ENCODE peak calls at places on chromosomes 4 and X, in nine cellular contexts. D is H9, J is T47D, U is dermis microvascular lymphatic vessel endothelial cell, I is C1 segment of cervical spinal cord, P is WTC11, Z is ACHN, V is GM23338, M is ecto neural progenitor cell. S is an unnamed sample.

GRCh38 chr4:71550220-71551190 is 211.7 kb downstream of the SLC4A4 start:
- DNase-seq in D (no peak), J (peak; percentile 7), U (no peak), I (no peak), P (peak; percentile 15), Z (peak; percentile 81), V (peak; percentile 53), M (no peak), S (no peak)

GRCh38 chrX:679161-679979 is 48.8 kb downstream of the SHOX start:
- DNase-seq in D (no peak), J (no peak), U (no peak), I (no peak), P (no peak), Z (no peak), V (no peak), M (no peak), S (no peak)

GRCh38 chr4:1470393-1470670 is 64.1 kb upstream of the NKX1-1 start:
- DNase-seq in D (no peak), J (no peak), U (no peak), I (no peak), P (no peak), Z (no peak), V (no peak), M (no peak), S (no peak)

GRCh38 chr4:108037884-108038283 is 48.2 kb downstream of the HADH start:
- DNase-seq in D (no peak), J (no peak), U (no peak), I (no peak), P (no peak), Z (no peak), V (no peak), M (no peak), S (no peak)

GRCh38 chrX:9899640-9900075 is 67.5 kb upstream of the CLDN34 start:
- DNase-seq in D (no peak), J (no peak), U (no peak), I (peak; percentile 60), P (no peak), Z (no peak), V (no peak), M (no peak), S (no peak)

GRCh38 chrX:100512471-100512870 is 72.3 kb upstream of the TNMD start:
- DNase-seq in D (no peak), J (peak; percentile 27), U (peak; percentile 9), I (no peak), P (no peak), Z (peak; percentile 2), V (peak; percentile 32), M (no peak), S (no peak)

GRCh38 chr4:6538586-6538985 is 36.4 kb upstream of the MAN2B2 start:
- DNase-seq in D (no peak), J (peak; percentile 43), U (no peak), I (no peak), P (no peak), Z (no peak), V (no peak), M (no peak), S (no peak)

GRCh38 chr4:186169333-186169941 is 21.9 kb upstream of the CYP4V2 start:
- DNase-seq in D (no peak), J (no peak), U (no peak), I (no peak), P (no peak), Z (no peak), V (peak; percentile 0), M (no peak), S (no peak)

GRCh38 chr4:24924309-24924781 is 11.5 kb upstream of the CCDC149 start:
- DNase-seq in D (no peak), J (no peak), U (no peak), I (no peak), P (no peak), Z (peak; percentile 97), V (no peak), M (no peak), S (peak; percentile 96)

GRCh38 chrX:151711154-151711553 is 4.7 kb upstream of the FATE1 start:
- DNase-seq in D (no peak), J (no peak), U (no peak), I (no peak), P (no peak), Z (no peak), V (no peak), M (no peak), S (no peak)

GRCh38 chrX:16970977-16971376 is 24.5 kb downstream of the REPS2 start:
- DNase-seq in D (no peak), J (no peak), U (no peak), I (no peak), P (no peak), Z (no peak), V (no peak), M (no peak), S (no peak)

GRCh38 chr4:22454216-22454838 is 61.5 kb downstream of the ADGRA3 start:
- DNase-seq in D (no peak), J (no peak), U (no peak), I (no peak), P (no peak), Z (no peak), V (no peak), M (no peak), S (no peak)

GRCh38 chr4:118954246-118954645 is 65.6 kb downstream of the SYNPO2 start:
- DNase-seq in D (no peak), J (peak; percentile 36), U (peak; percentile 17), I (no peak), P (no peak), Z (peak; percentile 66), V (no peak), M (no peak), S (no peak)

GRCh38 chr4:102439835-102440234 is 61.3 kb upstream of the NFKB1 start:
- DNase-seq in D (no peak), J (no peak), U (no peak), I (no peak), P (no peak), Z (no peak), V (no peak), M (no peak), S (no peak)

GRCh38 chr4:176492648-176493302 is 173.0 kb downstream of the SPCS3 start:
- DNase-seq in D (no peak), J (no peak), U (peak; percentile 3), I (no peak), P (no peak), Z (no peak), V (no peak), M (no peak), S (peak; percentile 19)

GRCh38 chrX:21004835-21005234 is 369.4 kb upstream of the CNKSR2 start:
- DNase-seq in D (no peak), J (no peak), U (no peak), I (no peak), P (no peak), Z (peak; percentile 3), V (no peak), M (no peak), S (no peak)

GRCh38 chr4:96649536-96649935 is 809.6 kb downstream of the PDHA2 start:
- DNase-seq in D (no peak), J (no peak), U (no peak), I (no peak), P (no peak), Z (peak; percentile 2), V (no peak), M (no peak), S (peak; percentile 62)

GRCh38 chr4:121360496-121360895 is 20.3 kb downstream of the QRFPR start:
- DNase-seq in D (no peak), J (no peak), U (no peak), I (no peak), P (no peak), Z (peak; percentile 19), V (no peak), M (no peak), S (no peak)

GRCh38 chr4:38565271-38566199 is 98.5 kb upstream of the KLF3 start:
- DNase-seq in D (no peak), J (peak; percentile 91), U (peak; percentile 17), I (no peak), P (no peak), Z (no peak), V (no peak), M (no peak), S (no peak)

GRCh38 chrX:5681159-5681558 is 547.5 kb downstream of the NLGN4X start:
- DNase-seq in D (no peak), J (peak; percentile 4), U (no peak), I (no peak), P (no peak), Z (peak; percentile 24), V (peak; percentile 53), M (no peak), S (no peak)

GRCh38 chr4:142264961-142265360 is 581.1 kb downstream of the INPP4B start:
- DNase-seq in D (no peak), J (no peak), U (peak; percentile 17), I (no peak), P (no peak), Z (no peak), V (no peak), M (no peak), S (no peak)

GRCh38 chr4:110618091-110619000 is 4.5 kb downstream of the PITX2 start:
- DNase-seq in D (peak; percentile 88), J (no peak), U (no peak), I (no peak), P (peak; percentile 72), Z (no peak), V (peak; percentile 86), M (peak; percentile 80), S (no peak)

GRCh38 chrX:2829469-2830246 is 928 bp downstream of the GYG2 start:
- DNase-seq in D (no peak), J (no peak), U (no peak), I (no peak), P (no peak), Z (no peak), V (no peak), M (peak; percentile 69), S (no peak)

GRCh38 chrX:21781525-21781924 is 23.6 kb upstream of the SMPX start:
- DNase-seq in D (no peak), J (no peak), U (no peak), I (no peak), P (no peak), Z (no peak), V (no peak), M (no peak), S (no peak)

GRCh38 chr4:41358626-41359025 is 101.9 kb downstream of the UCHL1 start:
- DNase-seq in D (no peak), J (no peak), U (peak; percentile 29), I (no peak), P (no peak), Z (no peak), V (no peak), M (no peak), S (no peak)

S was measured in kidney epithelial cell.